ENCODE peak calls at places on chromosomes 6 and 20, in six cellular contexts. A, U, G, E, J and O are unnamed samples.

GRCh38 chr20:62219101-62219991 is 732 bp downstream of the HRH3 start:
- DNase-seq in G (no peak), A (no peak), J (no peak), U (peak), E (no peak), O (no peak)

GRCh38 chr6:157961116-157961515 is 20.5 kb upstream of the SYNJ2 start:
- DNase-seq in J (no peak), G (no peak), A (no peak), E (no peak), U (no peak), O (no peak)

GRCh38 chr20:36744764-36745191 is 1.1 kb downstream of the NDRG3 start:
- DNase-seq in U (peak), J (no peak), A (no peak), E (peak), G (no peak), O (no peak)

GRCh38 chr6:797479-798077 is 104.6 kb upstream of the EXOC2 start:
- DNase-seq in J (peak), U (peak), E (peak), G (no peak), A (peak), O (peak)

GRCh38 chr6:117547688-117548621 is 54.4 kb downstream of the GOPC start:
- DNase-seq in J (no peak), A (no peak), E (peak), U (peak), G (peak), O (no peak)

GRCh38 chr20:48620486-48621255 is 207.1 kb downstream of the PREX1 start:
- DNase-seq in G (peak), J (peak), A (peak), E (peak), U (peak), O (peak)

GRCh38 chr20:49245921-49246740 is 26.9 kb downstream of the DDX27 start:
- DNase-seq in G (no peak), A (peak), E (peak), U (peak), J (no peak), O (peak)

GRCh38 chr20:63054695-63055240 is 48.0 kb upstream of the BHLHE23 start:
- DNase-seq in J (no peak), A (no peak), U (no peak), G (no peak), E (no peak), O (no peak)

GRCh38 chr6:149904661-149905370 is 6.9 kb upstream of the RAET1E start:
- DNase-seq in J (no peak), U (no peak), A (no peak), G (no peak), E (no peak), O (no peak)

GRCh38 chr6:126180585-126180984 is 159.3 kb upstream of the CENPW start:
- DNase-seq in U (no peak), G (no peak), J (no peak), E (peak), A (no peak), O (peak)

GRCh38 chr6:157951828-157952227 is 29.8 kb upstream of the SYNJ2 start:
- DNase-seq in A (no peak), E (no peak), J (no peak), G (no peak), U (no peak), O (no peak)

GRCh38 chr20:23765578-23765977 is 14.8 kb upstream of the CST1 start:
- DNase-seq in J (no peak), E (no peak), U (no peak), A (no peak), G (no peak), O (no peak)

GRCh38 chr6:125095501-125096301 is 57.9 kb upstream of the TPD52L1 start:
- DNase-seq in U (peak), A (no peak), E (peak), G (no peak), J (no peak), O (peak)

GRCh38 chr6:129795261-129795660 is 65.9 kb downstream of the TMEM244 start:
- DNase-seq in E (no peak), U (peak), G (no peak), A (no peak), J (no peak), O (no peak)

GRCh38 chr6:33118525-33119123 is 42.8 kb downstream of the HLA-DPB1 start:
- DNase-seq in G (no peak), E (peak), U (peak), A (peak), J (no peak), O (peak)

GRCh38 chr6:44472250-44472945 is 84.9 kb downstream of the CDC5L start:
- DNase-seq in G (no peak), E (no peak), A (no peak), U (no peak), J (no peak), O (no peak)

GRCh38 chr6:130749402-130749801 is 77.8 kb upstream of the SMLR1 start:
- DNase-seq in E (no peak), G (no peak), A (peak), U (no peak), J (no peak), O (no peak)